ENCODE peak calls at places on chromosomes 16 and 17, in four cellular contexts. E is transverse colon, D is upper lobe of left lung, I is GM12878. U is an unnamed sample.

GRCh38 chr16:87160218-87160617 is 157.0 kb downstream of the C16orf95 start:
- DNase-seq in E (no peak), D (no peak), I (no peak), U (no peak)

GRCh38 chr16:2713985-2714774 is 5.8 kb downstream of the PRSS27 start:
- DNase-seq in E (no peak), D (no peak), I (no peak), U (no peak)

GRCh38 chr17:58329808-58330543 is 1.4 kb upstream of the TSPOAP1 start:
- DNase-seq in E (no peak), D (no peak), I (peak), U (no peak)

GRCh38 chr17:5837055-5837491 is 233.1 kb upstream of the WSCD1 start:
- DNase-seq in E (no peak), D (no peak), I (no peak), U (no peak)

GRCh38 chr17:79007504-79008381 is 1.8 kb downstream of the CANT1 start:
- DNase-seq in E (peak), D (no peak), I (no peak), U (no peak)

GRCh38 chr16:25210758-25211157 is 6.0 kb upstream of the AQP8 start:
- DNase-seq in E (no peak), D (no peak), I (no peak), U (no peak)

GRCh38 chr17:76000016-76000754 is 470 bp upstream of the CDK3 start:
- DNase-seq in E (peak), D (peak), I (no peak), U (peak)

GRCh38 chr17:82520041-82520910 is 744 bp downstream of the FOXK2 start:
- DNase-seq in E (no peak), D (peak), I (no peak), U (no peak)

GRCh38 chr17:80261159-80261894 is 675 bp downstream of the RNF213 start:
- DNase-seq in E (peak), D (peak), I (no peak), U (peak)

GRCh38 chr16:80123189-80123588 is 417.6 kb upstream of the DYNLRB2 start:
- DNase-seq in E (no peak), D (no peak), I (no peak), U (no peak)

GRCh38 chr17:77002103-77003045 is 134.2 kb downstream of the MGAT5B start:
- DNase-seq in E (no peak), D (no peak), I (no peak), U (no peak)

GRCh38 chr17:68326681-68327080 is 35.4 kb downstream of the ARSG start:
- DNase-seq in E (no peak), D (no peak), I (no peak), U (no peak)

GRCh38 chr17:50636145-50636803 is 1.6 kb downstream of the ABCC3 start:
- DNase-seq in E (no peak), D (no peak), I (no peak), U (peak)

GRCh38 chr16:66717112-66717675 is 20.7 kb upstream of the CMTM4 start:
- DNase-seq in E (peak), D (peak), I (no peak), U (no peak)

GRCh38 chr17:70535986-70536385 is 366.7 kb downstream of the KCNJ2 start:
- DNase-seq in E (no peak), D (no peak), I (no peak), U (no peak)

GRCh38 chr16:88735121-88735520 is 28.8 kb downstream of the CTU2 start:
- DNase-seq in E (no peak), D (no peak), I (no peak), U (no peak)

GRCh38 chr16:67068212-67068753 is 39.3 kb downstream of the CBFB start:
- DNase-seq in E (no peak), D (no peak), I (no peak), U (no peak)

GRCh38 chr17:32265192-32265895 is at the start of gene RHBDL3:
- DNase-seq in E (peak), D (no peak), I (no peak), U (peak)

GRCh38 chr17:77724876-77725615 is 233.5 kb upstream of the TNRC6C start:
- DNase-seq in E (peak), D (no peak), I (peak), U (peak)

GRCh38 chr16:19601083-19601976 is 45.8 kb downstream of the VPS35L start:
- DNase-seq in E (peak), D (no peak), I (no peak), U (no peak)

GRCh38 chr17:4719684-4720221 is 9.3 kb downstream of the ARRB2 start:
- DNase-seq in E (no peak), D (no peak), I (no peak), U (peak)

GRCh38 chr16:29743827-29744531 is 1.8 kb downstream of the C16orf54 start:
- DNase-seq in E (peak), D (no peak), I (no peak), U (no peak)

GRCh38 chr16:28010671-28011070 is 52.8 kb downstream of the GSG1L start:
- DNase-seq in E (no peak), D (no peak), I (no peak), U (no peak)

GRCh38 chr16:67430504-67431076 is 331 bp upstream of the HSD11B2 start:
- DNase-seq in E (peak), D (no peak), I (no peak), U (peak)

GRCh38 chr17:73465851-73466250 is 154.1 kb upstream of the CDC42EP4 start:
- DNase-seq in E (no peak), D (no peak), I (no peak), U (no peak)

GRCh38 chr17:42429726-42430464 is 6.8 kb upstream of the CAVIN1 start:
- DNase-seq in E (no peak), D (no peak), I (no peak), U (no peak)

GRCh38 chr16:19168173-19169080 is at the start of gene SYT17:
- DNase-seq in E (peak), D (peak), I (no peak), U (peak)

GRCh38 chr16:3035972-3036725 is 595 bp downstream of the BICDL2 start:
- DNase-seq in E (peak), D (peak), I (no peak), U (peak)

GRCh38 chr16:53898993-53899392 is 195.0 kb downstream of the FTO start:
- DNase-seq in E (no peak), D (no peak), I (no peak), U (no peak)

GRCh38 chr17:30337393-30337999 is 3.6 kb upstream of the TMIGD1 start:
- DNase-seq in E (no peak), D (no peak), I (no peak), U (no peak)
- TF ChIP-seq EP300 in E (no peak), D (no peak), I (no peak), U (no peak)

GRCh38 chr17:44363613-44364159 is at the start of gene FAM171A2:
- DNase-seq in E (peak), D (peak), I (no peak), U (peak)

GRCh38 chr17:44362479-44362963 is 1.1 kb downstream of the FAM171A2 start:
- DNase-seq in E (no peak), D (no peak), I (no peak), U (no peak)

GRCh38 chr17:44361292-44362055 is 2.2 kb downstream of the FAM171A2 start:
- DNase-seq in E (no peak), D (no peak), I (no peak), U (no peak)

GRCh38 chr17:44362056-44362355 is 1.6 kb downstream of the FAM171A2 start:
- DNase-seq in E (no peak), D (no peak), I (no peak), U (no peak)

GRCh38 chr17:44362964-44363612 is 565 bp downstream of the FAM171A2 start:
- DNase-seq in E (no peak), D (no peak), I (no peak), U (no peak)
- TF ChIP-seq POLR2AphosphoS5 in E (no peak), D (no peak), I (no peak), U (no peak)

GRCh38 chr17:34237458-34237857 is 17.6 kb upstream of the CCL2 start:
- DNase-seq in E (no peak), D (no peak), I (no peak), U (no peak)

GRCh38 chr17:34236341-34236892 is 18.7 kb upstream of the CCL2 start:
- DNase-seq in E (no peak), D (no peak), I (no peak), U (no peak)

GRCh38 chr17:34235389-34236028 is 19.6 kb upstream of the CCL2 start:
- DNase-seq in E (peak), D (peak), I (no peak), U (peak)

GRCh38 chr17:34230342-34230741 is 24.7 kb upstream of the CCL2 start:
- DNase-seq in E (no peak), D (no peak), I (no peak), U (no peak)

GRCh38 chr17:34234616-34235015 is 20.5 kb upstream of the CCL2 start:
- DNase-seq in E (no peak), D (no peak), I (no peak), U (no peak)
- TF ChIP-seq EP300 in E (no peak), D (no peak), I (no peak), U (no peak)

GRCh38 chr16:49835116-49835880 is 20.6 kb downstream of the ZNF423 start:
- DNase-seq in E (no peak), D (no peak), I (no peak), U (no peak)

GRCh38 chr16:49833055-49833454 is 22.9 kb downstream of the ZNF423 start:
- DNase-seq in E (peak), D (peak), I (no peak), U (no peak)

GRCh38 chr16:49834496-49835009 is 21.4 kb downstream of the ZNF423 start:
- DNase-seq in E (peak), D (peak), I (no peak), U (no peak)

GRCh38 chr16:49832177-49832576 is 23.7 kb downstream of the ZNF423 start:
- DNase-seq in E (no peak), D (no peak), I (no peak), U (no peak)

DNA sequence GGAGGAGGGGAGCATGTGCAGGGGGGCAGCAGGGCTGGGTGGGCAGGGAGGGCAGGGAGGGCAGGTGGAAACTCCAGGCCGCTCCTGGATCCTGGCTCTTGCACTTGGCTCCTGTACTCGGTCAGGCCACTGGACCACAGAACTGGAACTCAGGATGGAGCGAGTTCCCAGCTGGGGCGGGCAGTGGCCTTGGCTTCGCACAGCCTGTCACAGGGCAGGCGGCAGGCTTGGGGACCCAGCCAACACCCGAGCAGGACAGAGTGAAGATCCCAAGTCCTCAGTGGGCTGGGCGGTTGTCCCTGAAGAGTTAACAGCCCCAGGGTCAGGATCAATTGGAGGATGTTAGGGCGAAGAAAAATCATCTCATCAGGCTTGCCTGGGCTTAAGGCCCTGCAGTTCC is 22.1 kb downstream of the ZNF423 start:
- DNase-seq in E (no peak), D (no peak), I (no peak), U (no peak)
- TF ChIP-seq POLR2AphosphoS5 in E (no peak), D (no peak), I (no peak), U (no peak)

DNA sequence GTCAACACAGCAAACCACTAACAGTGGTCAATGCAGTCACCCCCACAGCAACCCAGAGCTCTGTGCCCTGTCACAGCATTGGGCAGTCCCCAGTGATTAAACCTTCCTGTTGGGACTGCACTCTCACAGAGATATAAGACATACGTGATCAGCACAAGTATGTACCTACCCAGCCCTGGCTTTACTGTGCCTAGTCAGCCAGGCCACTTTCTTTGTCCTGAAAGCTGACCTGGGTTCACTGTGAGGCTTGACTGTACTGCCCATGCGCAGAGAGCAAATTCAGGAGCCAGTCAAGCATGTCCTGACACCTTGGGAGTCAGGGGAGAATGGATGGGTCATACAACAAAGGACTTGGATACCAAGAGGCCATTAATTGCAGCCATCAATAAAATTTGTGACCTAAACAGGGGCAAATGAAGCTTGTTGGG is 10.9 kb upstream of the TMEM170A start:
- DNase-seq in E (no peak), D (no peak), I (no peak), U (no peak)
- TF ChIP-seq EP300 in E (no peak), D (no peak), I (no peak), U (no peak)

U was measured in stomach.